ENCODE peak calls at places on chromosome 11, in six cellular contexts. U, A, O, J, B and Y are unnamed samples.

GRCh38 chr11:62923634-62924411 is 2.7 kb upstream of the CHRM1 start:
- DNase-seq in U (no peak), A (peak), O (no peak), J (no peak), B (no peak), Y (no peak)

GRCh38 chr11:17508816-17509215 is 32.2 kb upstream of the ABCC8 start:
- DNase-seq in U (no peak), A (no peak), O (no peak), J (no peak), B (no peak), Y (no peak)

GRCh38 chr11:117424781-117425180 is 97.1 kb downstream of the CEP164 start:
- DNase-seq in U (no peak), A (no peak), O (no peak), J (no peak), B (no peak), Y (no peak)

GRCh38 chr11:1397146-1397861 is 7.6 kb downstream of the BRSK2 start:
- DNase-seq in U (no peak), A (no peak), O (no peak), J (no peak), B (no peak), Y (no peak)

GRCh38 chr11:119316017-119316728 is 757 bp downstream of the MCAM start:
- DNase-seq in U (no peak), A (no peak), O (peak), J (peak), B (no peak), Y (peak)

GRCh38 chr11:44221486-44221885 is 88.5 kb downstream of the ALX4 start:
- DNase-seq in U (no peak), A (no peak), O (no peak), J (no peak), B (no peak), Y (no peak)

GRCh38 chr11:2898366-2899079 is 12.9 kb upstream of the CDKN1C start:
- DNase-seq in U (peak), A (peak), O (peak), J (peak), B (no peak), Y (no peak)

GRCh38 chr11:93236741-93237675 is 39.2 kb upstream of the SLC36A4 start:
- DNase-seq in U (peak), A (no peak), O (peak), J (peak), B (no peak), Y (peak)

GRCh38 chr11:45815747-45816146 is 10.8 kb downstream of the SLC35C1 start:
- DNase-seq in U (no peak), A (no peak), O (peak), J (peak), B (no peak), Y (peak)

GRCh38 chr11:110090466-110091026 is 2.6 kb upstream of the ZC3H12C start:
- DNase-seq in U (no peak), A (no peak), O (no peak), J (no peak), B (no peak), Y (no peak)

GRCh38 chr11:125874556-125875124 is 12.8 kb upstream of the HYLS1 start:
- DNase-seq in U (peak), A (peak), O (peak), J (peak), B (peak), Y (peak)

GRCh38 chr11:3816673-3817072 is 8.3 kb downstream of the PGAP2 start:
- DNase-seq in U (no peak), A (no peak), O (peak), J (no peak), B (no peak), Y (no peak)

GRCh38 chr11:3052109-3052479 is 5.1 kb downstream of the CARS1 start:
- DNase-seq in U (no peak), A (no peak), O (no peak), J (no peak), B (no peak), Y (no peak)

GRCh38 chr11:74487875-74488274 is 5.6 kb downstream of the LIPT2 start:
- DNase-seq in U (no peak), A (no peak), O (peak), J (peak), B (no peak), Y (no peak)

GRCh38 chr11:105297463-105297862 is 157.9 kb upstream of the CARD18 start:
- DNase-seq in U (peak), A (no peak), O (peak), J (peak), B (no peak), Y (no peak)